ENCODE peak calls at places on chromosomes 11 and 22, in nine cellular contexts. I, R, E, B, Y, J, V, Z and F are unnamed samples.

GRCh38 chr11:2305862-2306823 is 4.3 kb downstream of the TSPAN32 start:
- DNase-seq in B (no peak), V (no peak), I (no peak), Y (peak; percentile 25), E (peak; percentile 46), R (peak; percentile 77), Z (no peak), J (no peak), F (peak; percentile 41)

GRCh38 chr11:66856496-66857233 is at the start of gene LRFN4:
- DNase-seq in I (peak; percentile 70), R (no peak), E (no peak), Z (peak; percentile 53), J (no peak), Y (peak; percentile 61), B (peak; percentile 76), V (peak; percentile 57), F (peak; percentile 83)

GRCh38 chr22:22061085-22062077 is 78.8 kb upstream of the TOP3B start:
- DNase-seq in Y (no peak), Z (no peak), V (peak; percentile 29), R (no peak), I (peak; percentile 45), B (no peak), E (no peak), J (no peak), F (no peak)

GRCh38 chr22:44018594-44018993 is 5.5 kb upstream of the PARVB start:
- DNase-seq in R (no peak), B (no peak), Y (no peak), J (no peak), I (no peak), Z (no peak), V (no peak), E (no peak), F (no peak)

GRCh38 chr11:119249671-119250010 is 43.5 kb downstream of the CBL start:
- DNase-seq in Y (no peak), R (no peak), E (no peak), V (no peak), I (no peak), Z (no peak), J (no peak), B (no peak), F (no peak)

GRCh38 chr22:35397095-35397904 is 2.6 kb upstream of the MCM5 start:
- DNase-seq in V (no peak), J (peak; percentile 59), E (peak; percentile 45), B (no peak), Z (no peak), Y (no peak), R (no peak), I (no peak), F (no peak)

GRCh38 chr22:37643225-37643847 is 3.9 kb downstream of the SH3BP1 start:
- DNase-seq in Y (peak; percentile 91), E (peak; percentile 70), I (peak; percentile 76), V (peak; percentile 80), B (peak; percentile 86), Z (peak; percentile 97), J (no peak), R (peak; percentile 87), F (no peak)

GRCh38 chr11:126102436-126102894 is 39.8 kb upstream of the CDON start:
- DNase-seq in V (no peak), B (peak; percentile 79), E (no peak), I (no peak), J (no peak), Z (no peak), Y (peak; percentile 78), R (no peak), F (no peak)

GRCh38 chr22:28984482-28985158 is 77.0 kb downstream of the C22orf31 start:
- DNase-seq in B (no peak), V (no peak), I (no peak), Y (no peak), R (no peak), J (no peak), Z (no peak), E (no peak), F (no peak)

GRCh38 chr11:34830648-34831047 is 85.5 kb downstream of the APIP start:
- DNase-seq in R (no peak), Y (no peak), B (no peak), J (no peak), V (no peak), E (no peak), Z (no peak), I (no peak), F (no peak)

GRCh38 chr11:117842131-117842941 is 17.8 kb upstream of the FXYD2 start:
- DNase-seq in I (peak; percentile 11), B (no peak), J (no peak), R (peak; percentile 71), E (no peak), Z (no peak), V (no peak), Y (peak; percentile 24), F (no peak)

GRCh38 chr11:134261626-134262488 is 8.5 kb downstream of the ACAD8 start:
- DNase-seq in B (peak; percentile 31), V (peak; percentile 65), J (peak; percentile 38), I (peak; percentile 63), Z (peak; percentile 43), Y (no peak), R (no peak), E (peak; percentile 19), F (no peak)
- TF ChIP-seq CTCF in B (peak; percentile 61), V (peak; percentile 92), J (peak; percentile 64), I (peak; percentile 81), Z (peak; percentile 58), Y (no peak), R (peak; percentile 19), E (peak; percentile 49), F (peak; percentile 74)

GRCh38 chr11:64876226-64876750 is 2.1 kb downstream of the EHD1 start:
- DNase-seq in V (no peak), E (peak; percentile 26), B (no peak), Y (no peak), R (no peak), I (no peak), J (no peak), Z (no peak), F (no peak)

GRCh38 chr11:64874308-64874707 is 4.1 kb downstream of the EHD1 start:
- DNase-seq in E (no peak), Z (no peak), I (no peak), B (no peak), J (no peak), R (no peak), Y (no peak), V (no peak), F (no peak)

GRCh38 chr11:64874841-64875240 is 3.6 kb downstream of the EHD1 start:
- DNase-seq in Y (no peak), V (no peak), E (no peak), R (no peak), J (no peak), B (no peak), I (no peak), Z (no peak), F (no peak)

GRCh38 chr11:64876835-64877341 is 1.5 kb downstream of the EHD1 start:
- DNase-seq in Y (peak; percentile 81), Z (no peak), V (peak; percentile 76), J (no peak), B (peak; percentile 62), R (peak; percentile 80), I (peak; percentile 54), E (peak; percentile 38), F (peak; percentile 92)

DNA sequence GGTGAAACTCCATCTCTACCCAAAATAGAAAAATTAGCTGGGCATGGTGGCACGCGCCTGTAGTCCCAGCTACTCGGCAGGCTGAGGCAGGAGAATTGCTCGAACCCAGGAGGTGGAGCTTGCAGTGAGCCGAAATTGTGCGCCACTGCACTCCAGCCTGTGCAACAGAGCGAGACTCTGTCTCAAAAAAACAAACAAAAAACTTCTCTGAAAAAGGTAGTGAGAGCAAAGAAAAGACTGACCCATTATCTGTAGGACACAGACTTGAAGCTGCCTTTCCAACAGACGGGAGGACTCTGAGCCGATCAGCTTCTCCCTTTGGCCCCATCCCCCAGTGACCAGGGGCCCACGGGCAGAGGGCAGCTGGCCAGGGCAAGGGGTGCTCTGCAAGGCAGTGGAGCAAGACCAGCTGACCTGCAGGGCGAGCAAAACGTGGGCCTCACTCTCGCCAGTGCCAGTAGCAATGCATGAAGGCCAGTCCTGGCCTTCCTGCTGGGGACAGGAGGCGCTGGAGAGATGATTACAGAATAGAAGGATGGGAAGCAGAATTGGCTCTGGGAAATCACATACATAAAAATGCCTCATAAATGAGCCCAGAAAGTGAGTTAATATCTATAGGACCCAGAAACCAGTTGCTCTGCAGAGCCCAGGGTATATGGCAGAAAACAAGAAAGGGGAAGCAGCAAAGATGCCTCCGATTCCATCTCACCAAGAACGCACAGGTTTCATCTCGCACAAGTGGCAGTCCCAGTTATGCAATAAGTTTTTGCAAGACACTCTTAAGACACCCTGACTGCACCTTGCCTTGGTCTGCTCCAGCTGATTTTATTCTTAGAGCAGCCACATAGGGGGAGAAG is 2.8 kb downstream of the EHD1 start:
- DNase-seq in J (no peak), B (no peak), Y (no peak), I (peak; percentile 48), Z (no peak), E (peak; percentile 20), V (no peak), R (no peak), F (no peak)
- TF ChIP-seq CTCF in J (peak; percentile 14), B (no peak), Y (no peak), I (peak; percentile 6), Z (no peak), E (no peak), V (peak; percentile 52), R (no peak), F (peak; percentile 32)

DNA sequence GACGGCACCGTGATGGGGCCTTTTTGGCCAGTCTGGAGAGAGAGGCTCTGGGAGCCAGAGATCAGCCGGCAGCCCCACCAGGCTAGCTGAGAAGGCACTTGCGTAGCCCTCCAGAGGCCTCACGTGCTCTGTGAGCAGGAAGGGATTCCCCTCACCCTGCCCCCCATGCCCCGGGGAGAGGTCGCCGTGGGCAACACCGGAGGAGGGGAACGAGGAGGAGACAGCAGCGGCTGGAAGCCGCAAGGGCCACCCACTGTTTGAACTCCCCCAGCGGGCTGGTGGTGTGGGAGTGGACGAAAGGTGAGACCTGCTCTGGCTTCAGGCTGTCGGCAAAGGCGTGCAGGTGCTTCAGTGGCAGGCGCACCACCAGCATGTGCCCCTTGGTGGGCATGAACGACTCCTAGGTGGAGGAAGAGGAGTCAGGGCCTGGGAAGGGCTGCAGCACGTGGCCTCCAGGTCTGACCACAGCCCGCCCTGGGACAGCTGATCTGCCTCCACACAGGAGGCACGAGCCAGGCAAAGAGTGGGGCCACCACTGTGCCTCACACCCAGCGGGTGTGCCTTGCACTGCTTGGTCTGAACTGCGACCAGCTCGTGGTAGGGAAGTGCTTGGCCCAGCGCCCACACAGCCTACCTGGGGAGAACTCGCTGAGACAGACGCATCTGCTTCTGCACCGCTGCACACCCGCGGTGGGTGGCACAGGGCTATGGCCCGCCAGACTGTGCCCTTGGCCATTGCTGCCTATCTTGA is 99.9 kb downstream of the MED15 start:
- DNase-seq in E (no peak), I (no peak), V (no peak), Z (no peak), R (no peak), B (peak; percentile 14), J (no peak), Y (no peak), F (peak; percentile 92)
- TF ChIP-seq CTCF in E (no peak), I (no peak), V (no peak), Z (no peak), R (no peak), B (no peak), J (no peak), Y (no peak), F (no peak)

DNA sequence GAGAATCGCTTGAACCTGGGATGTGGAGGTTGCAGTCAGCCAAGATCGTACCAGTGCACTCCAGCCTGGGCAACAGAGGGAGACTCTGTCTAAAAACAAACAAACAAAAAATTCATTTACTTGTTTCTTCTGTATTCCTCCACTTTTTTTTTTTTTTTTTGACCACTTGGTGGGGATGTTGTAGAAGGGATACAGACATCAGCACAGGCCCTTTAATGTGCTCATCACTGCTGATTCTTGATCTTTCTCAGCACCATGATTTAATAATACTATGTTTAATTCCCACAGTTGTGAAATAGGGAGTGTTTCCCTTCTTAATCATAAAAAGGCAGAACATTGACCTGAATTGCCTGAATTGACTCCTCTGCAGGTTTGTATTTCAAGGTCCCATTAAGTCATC is 4.5 kb downstream of the TTC9C start:
- DNase-seq in E (peak; percentile 23), B (no peak), Y (no peak), Z (no peak), J (no peak), R (no peak), V (peak; percentile 36), I (peak; percentile 59), F (no peak)
- TF ChIP-seq CTCF in E (no peak), B (no peak), Y (no peak), Z (no peak), J (no peak), R (no peak), V (peak; percentile 60), I (no peak), F (peak; percentile 66)